ENCODE peak calls at places on chromosomes 2 and 18, in four cellular contexts. S is HepG2, U is K562, Q is GM12878. A is an unnamed sample.
A peak's percentile ranks its signal among the peaks of the same experiment; 100 is the strongest.

GRCh38 chr2:39871291-39871761 is 92.3 kb upstream of the THUMPD2 start:
- DNase-seq in U (no peak), S (no peak), Q (no peak), A (no peak)

GRCh38 chr2:218257390-218257981 is 3.3 kb upstream of the GPBAR1 start:
- DNase-seq in S (no peak), U (peak; percentile 71), Q (peak; percentile 56), A (peak; percentile 50)

GRCh38 chr18:49055787-49056186 is 105.0 kb upstream of the SMAD7 start:
- DNase-seq in U (peak; percentile 56), S (no peak), Q (peak; percentile 5), A (no peak)

GRCh38 chr2:106104332-106105062 is 89.6 kb downstream of the UXS1 start:
- DNase-seq in S (peak; percentile 72), Q (no peak), U (peak; percentile 77), A (peak; percentile 75)

GRCh38 chr2:238970553-238971081 is 122.7 kb downstream of the TWIST2 start:
- DNase-seq in U (peak; percentile 59), S (peak; percentile 58), Q (no peak), A (peak; percentile 67)

GRCh38 chr2:84959045-84959493 is 11.9 kb upstream of the KCMF1 start:
- DNase-seq in S (no peak), U (no peak), Q (no peak), A (peak; percentile 82)

GRCh38 chr18:73758446-73758845 is 389.2 kb downstream of the FBXO15 start:
- DNase-seq in Q (no peak), U (no peak), S (no peak), A (no peak)

GRCh38 chr2:71919701-71920100 is 228.0 kb downstream of the CYP26B1 start:
- DNase-seq in U (no peak), S (no peak), Q (no peak), A (no peak)

GRCh38 chr2:242060212-242060835 is 190.8 kb downstream of the RTP5 start:
- DNase-seq in U (no peak), Q (no peak), S (no peak), A (no peak)

GRCh38 chr18:77749189-77749588 is 499.5 kb downstream of the GALR1 start:
- DNase-seq in S (no peak), U (peak; percentile 20), Q (no peak), A (peak; percentile 3)

GRCh38 chr2:1854747-1855146 is 110.4 kb upstream of the PXDN start:
- DNase-seq in S (no peak), Q (no peak), U (peak; percentile 50), A (peak; percentile 55)

GRCh38 chr18:77115461-77115907 is 17.1 kb downstream of the MBP start:
- DNase-seq in S (no peak), U (no peak), Q (no peak), A (no peak)

GRCh38 chr2:74532222-74532621 is 2.5 kb downstream of the HTRA2 start:
- DNase-seq in S (peak; percentile 68), Q (no peak), U (peak; percentile 41), A (peak; percentile 75)

GRCh38 chr2:207481924-207482323 is 47.8 kb upstream of the CREB1 start:
- DNase-seq in Q (no peak), U (peak; percentile 68), S (no peak), A (no peak)

GRCh38 chr2:118269408-118270051 is 181.3 kb downstream of the INSIG2 start:
- DNase-seq in S (peak; percentile 28), Q (no peak), U (peak; percentile 7), A (no peak)

GRCh38 chr2:50649626-50650397 is 382.1 kb downstream of the NRXN1 start:
- DNase-seq in U (no peak), Q (no peak), S (no peak), A (no peak)

GRCh38 chr18:22902093-22902492 is 31.0 kb upstream of the RBBP8 start:
- DNase-seq in S (no peak), U (no peak), Q (no peak), A (no peak)

GRCh38 chr2:77149565-77149964 is 372.6 kb downstream of the LRRTM4 start:
- DNase-seq in S (no peak), Q (no peak), U (no peak), A (no peak)

GRCh38 chr2:219158586-219158985 is 2.0 kb downstream of the NHEJ1 start:
- DNase-seq in Q (no peak), U (no peak), S (no peak), A (no peak)

GRCh38 chr2:170821631-170822291 is 5.1 kb downstream of the GAD1 start:
- DNase-seq in U (no peak), Q (no peak), S (no peak), A (no peak)

GRCh38 chr18:12520442-12520992 is 112.8 kb downstream of the PRELID3A start:
- DNase-seq in S (no peak), U (no peak), Q (no peak), A (no peak)

GRCh38 chr2:172743143-172743542 is 7.5 kb downstream of the RAPGEF4 start:
- DNase-seq in Q (no peak), S (no peak), U (no peak), A (no peak)

GRCh38 chr18:59950215-59950944 is 50.6 kb downstream of the PMAIP1 start:
- DNase-seq in U (no peak), S (no peak), Q (no peak), A (no peak)

GRCh38 chr2:86398911-86399474 is 42.2 kb upstream of the KDM3A start:
- DNase-seq in U (peak; percentile 5), Q (no peak), S (no peak), A (no peak)

GRCh38 chr18:12990128-12990485 is 1.1 kb upstream of the CEP192 start:
- DNase-seq in S (no peak), U (peak; percentile 35), Q (peak; percentile 30), A (no peak)

GRCh38 chr2:209790066-209790728 is 18.6 kb downstream of the UNC80 start:
- DNase-seq in Q (no peak), S (no peak), U (no peak), A (no peak)

GRCh38 chr2:133477614-133477990 is 90.7 kb downstream of the NCKAP5 start:
- DNase-seq in Q (no peak), U (no peak), S (no peak), A (no peak)

GRCh38 chr18:8046421-8046820 is 479.3 kb downstream of the PTPRM start:
- DNase-seq in S (no peak), U (no peak), Q (no peak), A (no peak)

GRCh38 chr2:233854241-233854981 is at the start of gene HJURP:
- DNase-seq in Q (peak; percentile 90), S (peak; percentile 97), U (peak; percentile 94), A (peak; percentile 95)

GRCh38 chr2:145185696-145186095 is 665.8 kb upstream of the ZEB2 start:
- DNase-seq in Q (no peak), S (no peak), U (no peak), A (no peak)

GRCh38 chr2:151972176-151973012 is 126.5 kb downstream of the CACNB4 start:
- DNase-seq in S (no peak), U (no peak), Q (no peak), A (no peak)

GRCh38 chr2:151968770-151969169 is 130.1 kb downstream of the CACNB4 start:
- DNase-seq in U (no peak), S (no peak), Q (no peak), A (no peak)

GRCh38 chr2:151965884-151966283 is 133.0 kb downstream of the CACNB4 start:
- DNase-seq in Q (no peak), S (no peak), U (no peak), A (no peak)

GRCh38 chr2:151971301-151972072 is 127.4 kb downstream of the CACNB4 start:
- DNase-seq in U (no peak), Q (no peak), S (no peak), A (no peak)

DNA sequence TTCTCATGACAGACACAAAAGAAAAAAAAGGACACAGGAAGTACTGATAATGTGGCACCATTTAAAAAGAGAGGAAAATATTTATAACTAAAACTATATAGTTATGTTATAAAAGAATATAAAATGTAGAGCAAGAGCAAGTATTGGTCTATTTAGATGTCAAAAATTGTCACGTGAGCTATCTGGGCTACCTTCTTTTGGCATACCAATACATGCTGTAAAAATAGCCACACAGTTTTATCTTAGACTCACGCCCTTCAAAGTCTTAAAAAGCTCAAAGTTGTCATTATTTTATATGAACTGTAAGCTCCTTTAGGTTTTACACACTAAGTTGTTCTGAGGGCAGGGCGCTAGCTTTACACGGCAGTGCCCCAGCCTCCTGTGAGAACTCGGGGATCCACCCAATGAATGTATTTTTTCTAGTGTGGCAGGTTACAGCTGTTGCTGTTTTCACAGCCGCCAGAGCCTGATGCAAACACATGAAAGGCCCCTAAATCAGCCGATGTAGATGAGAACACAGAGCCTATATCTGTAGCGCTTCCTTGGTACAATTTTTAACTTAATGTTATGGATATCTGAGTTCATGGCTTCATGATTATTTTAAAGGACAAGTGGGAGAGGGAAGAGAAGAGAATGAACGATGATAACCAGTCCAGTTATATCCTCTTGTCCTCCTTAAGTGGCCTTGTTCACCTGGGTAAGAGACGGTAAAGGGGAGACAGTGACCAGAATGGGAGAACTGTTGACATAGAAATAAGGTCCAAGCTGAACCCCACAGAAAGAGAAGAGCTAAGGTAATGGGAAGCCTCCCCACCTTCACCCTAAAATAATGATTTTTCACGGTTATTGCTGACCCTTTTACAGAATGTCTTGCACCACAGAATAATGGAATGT is 130.8 kb downstream of the CACNB4 start:
- DNase-seq in U (no peak), Q (no peak), S (no peak), A (no peak)
- H3K4me1 ChIP-seq in U (no peaks in the 10 kb centered on the region), Q (no peaks in the 10 kb centered on the region), S (peaks cover 36% of the 10 kb centered on the region), A (no peaks in the 10 kb centered on the region)

GRCh38 chr2:88729061-88729745 is 37.7 kb downstream of the RPIA start:
- DNase-seq in U (no peak), S (no peak), Q (no peak), A (no peak)
- TF ChIP-seq CHD4 in U (no peak), S (no peak), Q (no peak), A (no peak)

GRCh38 chr2:66171530-66171929 is 263.4 kb upstream of the MEIS1 start:
- DNase-seq in S (no peak), U (no peak), Q (no peak), A (no peak)
- TF ChIP-seq POLR2AphosphoS2 in S (no peak), U (no peak), Q (no peak), A (no peak)

DNA sequence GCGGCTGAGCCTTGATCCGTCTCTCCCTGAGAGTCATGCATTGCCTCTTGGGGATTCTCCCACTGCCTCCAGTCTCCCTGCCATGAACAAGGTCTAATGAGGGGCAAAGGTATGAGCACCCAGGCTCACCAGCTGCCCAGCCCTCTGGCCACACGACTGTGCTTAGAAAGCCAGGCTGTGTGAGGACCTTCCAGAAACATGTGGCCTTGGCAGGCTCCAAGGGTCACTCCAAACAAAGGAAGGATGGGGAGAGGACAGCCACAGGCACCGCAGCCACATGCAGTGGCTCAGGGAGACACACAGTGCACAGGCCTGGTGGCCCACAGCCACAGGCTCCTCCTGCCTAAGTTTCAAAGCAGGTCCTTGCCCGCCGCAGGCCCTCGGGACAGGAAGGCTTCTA is 35.8 kb downstream of the TGFA start:
- DNase-seq in Q (no peak), S (no peak), U (no peak), A (no peak)
- H3K4me1 ChIP-seq in Q (peaks cover 11% of the 10 kb centered on the region), S (peaks cover 48% of the 10 kb centered on the region), U (peaks cover 2% of the 10 kb centered on the region), A (peaks cover 14% of the 10 kb centered on the region)

GRCh38 chr2:167964650-167965404 is 282.6 kb downstream of the STK39 start:
- DNase-seq in S (peak; percentile 10), Q (no peak), U (peak; percentile 27), A (no peak)

GRCh38 chr2:167965907-167966306 is 281.5 kb downstream of the STK39 start:
- DNase-seq in Q (no peak), U (no peak), S (no peak), A (no peak)

GRCh38 chr2:167963899-167964649 is 283.3 kb downstream of the STK39 start:
- DNase-seq in Q (no peak), U (no peak), S (no peak), A (no peak)

GRCh38 chr2:167966367-167966766 is 281.0 kb downstream of the STK39 start:
- DNase-seq in U (no peak), Q (no peak), S (no peak), A (no peak)

GRCh38 chr2:167966937-167967913 is 280.2 kb downstream of the STK39 start:
- DNase-seq in S (no peak), Q (no peak), U (no peak), A (no peak)
- TF ChIP-seq CHD4 in S (no peak), Q (no peak), U (no peak), A (no peak)